ENCODE peak calls at places on chromosomes 4 and X, in five cellular contexts. F is NCI-H1105 treated with DMSO at 0.1 percent for 48 hours, V is mammary epithelial cell, H is ELR, Z is adipocyte. X is an unnamed sample.

GRCh38 chr4:155900402-155900801 is 3.1 kb upstream of the TDO2 start:
- DNase-seq in F (no peak), V (peak; percentile 13), H (peak; percentile 54), Z (peak; percentile 44), X (peak; percentile 48)

GRCh38 chr4:110733901-110734300 is 111.0 kb upstream of the PITX2 start:
- DNase-seq in F (no peak), V (no peak), H (peak; percentile 24), Z (no peak), X (peak; percentile 59)

GRCh38 chr4:23033796-23034195 is 341.1 kb downstream of the GBA3 start:
- DNase-seq in F (no peak), V (no peak), H (no peak), Z (no peak), X (peak; percentile 72)

GRCh38 chr4:83320548-83320947 is 14.1 kb downstream of the HPSE start:
- DNase-seq in F (no peak), V (peak; percentile 55), H (peak; percentile 76), Z (no peak), X (peak; percentile 61)

GRCh38 chr4:124863039-124863545 is 150.6 kb upstream of the ANKRD50 start:
- DNase-seq in F (no peak), V (peak; percentile 62), H (no peak), Z (peak; percentile 54), X (peak; percentile 26)

GRCh38 chr4:7737752-7738457 is 201.8 kb downstream of the AFAP1 start:
- DNase-seq in F (no peak), V (no peak), H (no peak), Z (no peak), X (no peak)

GRCh38 chrX:118727686-118728339 is 407 bp downstream of the IL13RA1 start:
- DNase-seq in F (peak; percentile 18), V (peak; percentile 18), H (peak; percentile 42), Z (peak; percentile 58), X (peak; percentile 20)

GRCh38 chrX:110327336-110327735 is 9.5 kb upstream of the AMMECR1 start:
- DNase-seq in F (no peak), V (no peak), H (no peak), Z (no peak), X (no peak)

GRCh38 chr4:81807927-81808672 is 336.4 kb upstream of the RASGEF1B start:
- DNase-seq in F (peak; percentile 96), V (peak; percentile 50), H (no peak), Z (no peak), X (no peak)

GRCh38 chr4:107444-108429 is 16.6 kb upstream of the ZNF718 start:
- DNase-seq in F (no peak), V (no peak), H (no peak), Z (no peak), X (no peak)

GRCh38 chr4:145805490-145805889 is 125.5 kb downstream of the C4orf51 start:
- DNase-seq in F (no peak), V (peak; percentile 74), H (peak; percentile 53), Z (peak; percentile 33), X (no peak)

GRCh38 chr4:184450045-184450444 is 24.3 kb downstream of the IRF2 start:
- DNase-seq in F (no peak), V (peak; percentile 39), H (peak; percentile 68), Z (peak; percentile 81), X (peak; percentile 65)